ENCODE peak calls at places on chromosomes 2 and 18, in seven cellular contexts. One of them, this sample, is unnamed.

GRCh38 chr18:61900504-61901281 is 7.9 kb upstream of the RNF152 start:
- DNase-seq in Peyer's patch: no peak
- DNase-seq in choroid plexus epithelial cell: no peak
- DNase-seq in cardiac muscle cell: no peak
- DNase-seq in neural crest cell: no peak
- DNase-seq in epithelial cell of esophagus: no peak
- DNase-seq in epithelial cell of proximal tubule: no peak
- DNase-seq in this sample: no peak

GRCh38 chr18:39825485-39825884 is 2129.5 kb upstream of the PIK3C3 start:
- DNase-seq in Peyer's patch: no peak
- DNase-seq in choroid plexus epithelial cell: peak
- DNase-seq in cardiac muscle cell: no peak
- DNase-seq in neural crest cell: no peak
- DNase-seq in epithelial cell of esophagus: peak
- DNase-seq in epithelial cell of proximal tubule: no peak
- DNase-seq in this sample: no peak

GRCh38 chr2:229408356-229408755 is 137.3 kb upstream of the PID1 start:
- DNase-seq in Peyer's patch: peak
- DNase-seq in choroid plexus epithelial cell: peak
- DNase-seq in cardiac muscle cell: peak
- DNase-seq in neural crest cell: no peak
- DNase-seq in epithelial cell of esophagus: peak
- DNase-seq in epithelial cell of proximal tubule: peak
- DNase-seq in this sample: peak

GRCh38 chr2:9736008-9736407 is 105.2 kb upstream of the YWHAQ start:
- DNase-seq in Peyer's patch: no peak
- DNase-seq in choroid plexus epithelial cell: no peak
- DNase-seq in cardiac muscle cell: no peak
- DNase-seq in neural crest cell: no peak
- DNase-seq in epithelial cell of esophagus: no peak
- DNase-seq in epithelial cell of proximal tubule: no peak
- DNase-seq in this sample: peak

GRCh38 chr18:11830585-11830984 is 20.6 kb upstream of the CHMP1B start:
- DNase-seq in Peyer's patch: no peak
- DNase-seq in choroid plexus epithelial cell: no peak
- DNase-seq in cardiac muscle cell: no peak
- DNase-seq in neural crest cell: no peak
- DNase-seq in epithelial cell of esophagus: no peak
- DNase-seq in epithelial cell of proximal tubule: no peak
- DNase-seq in this sample: no peak

GRCh38 chr2:870426-870825 is 80.2 kb upstream of the SNTG2 start:
- DNase-seq in Peyer's patch: no peak
- DNase-seq in choroid plexus epithelial cell: no peak
- DNase-seq in cardiac muscle cell: no peak
- DNase-seq in neural crest cell: no peak
- DNase-seq in epithelial cell of esophagus: no peak
- DNase-seq in epithelial cell of proximal tubule: no peak
- DNase-seq in this sample: no peak

GRCh38 chr2:190407246-190407661 is 901 bp upstream of the MFSD6 start:
- DNase-seq in Peyer's patch: peak
- DNase-seq in choroid plexus epithelial cell: no peak
- DNase-seq in cardiac muscle cell: no peak
- DNase-seq in neural crest cell: no peak
- DNase-seq in epithelial cell of esophagus: no peak
- DNase-seq in epithelial cell of proximal tubule: no peak
- DNase-seq in this sample: no peak

GRCh38 chr2:71816815-71817214 is 330.8 kb downstream of the CYP26B1 start:
- DNase-seq in Peyer's patch: no peak
- DNase-seq in choroid plexus epithelial cell: no peak
- DNase-seq in cardiac muscle cell: peak
- DNase-seq in neural crest cell: no peak
- DNase-seq in epithelial cell of esophagus: no peak
- DNase-seq in epithelial cell of proximal tubule: no peak
- DNase-seq in this sample: no peak

GRCh38 chr2:206160124-206160806 is 570 bp downstream of the EEF1B2 start:
- DNase-seq in Peyer's patch: no peak
- DNase-seq in choroid plexus epithelial cell: peak
- DNase-seq in cardiac muscle cell: peak
- DNase-seq in neural crest cell: no peak
- DNase-seq in epithelial cell of esophagus: peak
- DNase-seq in epithelial cell of proximal tubule: no peak
- DNase-seq in this sample: no peak

GRCh38 chr2:58515827-58516574 is 274.9 kb upstream of the FANCL start:
- DNase-seq in Peyer's patch: no peak
- DNase-seq in choroid plexus epithelial cell: no peak
- DNase-seq in cardiac muscle cell: no peak
- DNase-seq in neural crest cell: no peak
- DNase-seq in epithelial cell of esophagus: peak
- DNase-seq in epithelial cell of proximal tubule: no peak
- DNase-seq in this sample: no peak

GRCh38 chr2:31270871-31271270 is 36.9 kb downstream of the EHD3 start:
- DNase-seq in Peyer's patch: no peak
- DNase-seq in choroid plexus epithelial cell: no peak
- DNase-seq in cardiac muscle cell: no peak
- DNase-seq in neural crest cell: no peak
- DNase-seq in epithelial cell of esophagus: no peak
- DNase-seq in epithelial cell of proximal tubule: no peak
- DNase-seq in this sample: no peak

GRCh38 chr18:9898792-9899549 is 13.2 kb downstream of the TXNDC2 start:
- DNase-seq in Peyer's patch: no peak
- DNase-seq in choroid plexus epithelial cell: peak
- DNase-seq in cardiac muscle cell: peak
- DNase-seq in neural crest cell: no peak
- DNase-seq in epithelial cell of esophagus: no peak
- DNase-seq in epithelial cell of proximal tubule: peak
- DNase-seq in this sample: no peak

GRCh38 chr18:55863876-55864275 is 275.9 kb upstream of the TCF4 start:
- DNase-seq in Peyer's patch: no peak
- DNase-seq in choroid plexus epithelial cell: no peak
- DNase-seq in cardiac muscle cell: peak
- DNase-seq in neural crest cell: no peak
- DNase-seq in epithelial cell of esophagus: no peak
- DNase-seq in epithelial cell of proximal tubule: no peak
- DNase-seq in this sample: no peak

GRCh38 chr18:9516437-9517064 is 41.2 kb downstream of the RALBP1 start:
- DNase-seq in Peyer's patch: no peak
- DNase-seq in choroid plexus epithelial cell: peak
- DNase-seq in cardiac muscle cell: peak
- DNase-seq in neural crest cell: no peak
- DNase-seq in epithelial cell of esophagus: peak
- DNase-seq in epithelial cell of proximal tubule: no peak
- DNase-seq in this sample: no peak

GRCh38 chr2:85811173-85811849 is 57.5 kb downstream of the ATOH8 start:
- DNase-seq in Peyer's patch: no peak
- DNase-seq in choroid plexus epithelial cell: peak
- DNase-seq in cardiac muscle cell: peak
- DNase-seq in neural crest cell: no peak
- DNase-seq in epithelial cell of esophagus: peak
- DNase-seq in epithelial cell of proximal tubule: no peak
- DNase-seq in this sample: no peak

GRCh38 chr2:3814846-3815245 is 111.5 kb downstream of the DCDC2C start:
- DNase-seq in Peyer's patch: no peak
- DNase-seq in choroid plexus epithelial cell: no peak
- DNase-seq in cardiac muscle cell: no peak
- DNase-seq in neural crest cell: no peak
- DNase-seq in epithelial cell of esophagus: no peak
- DNase-seq in epithelial cell of proximal tubule: no peak
- DNase-seq in this sample: no peak

GRCh38 chr2:47313141-47313691 is 89.7 kb upstream of the MSH2 start:
- DNase-seq in Peyer's patch: peak
- DNase-seq in choroid plexus epithelial cell: peak
- DNase-seq in cardiac muscle cell: peak
- DNase-seq in neural crest cell: no peak
- DNase-seq in epithelial cell of esophagus: peak
- DNase-seq in epithelial cell of proximal tubule: no peak
- DNase-seq in this sample: peak

GRCh38 chr18:36711813-36712444 is 116.9 kb downstream of the TPGS2 start:
- DNase-seq in Peyer's patch: peak
- DNase-seq in choroid plexus epithelial cell: peak
- DNase-seq in cardiac muscle cell: peak
- DNase-seq in neural crest cell: no peak
- DNase-seq in epithelial cell of esophagus: peak
- DNase-seq in epithelial cell of proximal tubule: peak
- DNase-seq in this sample: peak

DNA sequence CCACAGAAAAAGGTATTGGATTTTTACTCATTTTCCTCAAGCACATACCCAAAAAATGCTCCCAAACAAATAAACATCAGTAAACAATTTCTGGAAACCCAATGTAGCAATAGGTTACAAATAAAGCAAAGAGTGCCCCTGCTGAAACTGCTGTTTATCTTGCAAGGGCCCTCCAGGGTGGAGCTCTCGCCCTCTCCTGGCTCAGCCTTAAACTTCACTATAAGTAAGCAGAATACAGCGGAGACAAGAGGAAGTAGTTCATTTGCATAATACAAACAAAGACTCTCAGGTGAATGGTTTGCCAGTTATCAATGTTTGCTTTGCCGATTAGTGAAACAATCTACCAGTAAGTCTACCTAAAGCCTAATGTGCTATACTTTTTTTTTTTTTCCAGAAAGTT is 437.6 kb downstream of the DLGAP1 start:
- DNase-seq in Peyer's patch: no peak
- DNase-seq in choroid plexus epithelial cell: peak
- DNase-seq in cardiac muscle cell: no peak
- DNase-seq in neural crest cell: no peak
- DNase-seq in epithelial cell of esophagus: peak
- DNase-seq in epithelial cell of proximal tubule: no peak
- DNase-seq in this sample: no peak
- TF ChIP-seq CTCF in Peyer's patch: no peak
- TF ChIP-seq CTCF in choroid plexus epithelial cell: no peak
- TF ChIP-seq CTCF in cardiac muscle cell: no peak
- TF ChIP-seq CTCF in neural crest cell: peak
- TF ChIP-seq CTCF in epithelial cell of esophagus: peak
- TF ChIP-seq CTCF in epithelial cell of proximal tubule: peak
- TF ChIP-seq CTCF in this sample: peak

GRCh38 chr2:185738679-185739472 is at the start of gene FSIP2:
- DNase-seq in Peyer's patch: peak
- DNase-seq in choroid plexus epithelial cell: peak
- DNase-seq in cardiac muscle cell: peak
- DNase-seq in neural crest cell: peak
- DNase-seq in epithelial cell of esophagus: peak
- DNase-seq in epithelial cell of proximal tubule: no peak
- DNase-seq in this sample: peak
- TF ChIP-seq CTCF in Peyer's patch: peak
- TF ChIP-seq CTCF in choroid plexus epithelial cell: peak
- TF ChIP-seq CTCF in cardiac muscle cell: peak
- TF ChIP-seq CTCF in neural crest cell: peak
- TF ChIP-seq CTCF in epithelial cell of esophagus: peak
- TF ChIP-seq CTCF in epithelial cell of proximal tubule: peak
- TF ChIP-seq CTCF in this sample: peak

GRCh38 chr2:219158025-219158424 is 2.6 kb downstream of the NHEJ1 start:
- DNase-seq in Peyer's patch: peak
- DNase-seq in choroid plexus epithelial cell: no peak
- DNase-seq in cardiac muscle cell: no peak
- DNase-seq in neural crest cell: no peak
- DNase-seq in epithelial cell of esophagus: no peak
- DNase-seq in epithelial cell of proximal tubule: no peak
- DNase-seq in this sample: no peak

GRCh38 chr2:219158586-219158985 is 2.0 kb downstream of the NHEJ1 start:
- DNase-seq in Peyer's patch: no peak
- DNase-seq in choroid plexus epithelial cell: no peak
- DNase-seq in cardiac muscle cell: no peak
- DNase-seq in neural crest cell: no peak
- DNase-seq in epithelial cell of esophagus: no peak
- DNase-seq in epithelial cell of proximal tubule: no peak
- DNase-seq in this sample: no peak

GRCh38 chr2:219161097-219161496 is 482 bp upstream of the NHEJ1 start:
- DNase-seq in Peyer's patch: no peak
- DNase-seq in choroid plexus epithelial cell: no peak
- DNase-seq in cardiac muscle cell: no peak
- DNase-seq in neural crest cell: no peak
- DNase-seq in epithelial cell of esophagus: no peak
- DNase-seq in epithelial cell of proximal tubule: no peak
- DNase-seq in this sample: no peak

GRCh38 chr2:219159771-219160185 is 837 bp downstream of the NHEJ1 start:
- DNase-seq in Peyer's patch: no peak
- DNase-seq in choroid plexus epithelial cell: no peak
- DNase-seq in cardiac muscle cell: no peak
- DNase-seq in neural crest cell: no peak
- DNase-seq in epithelial cell of esophagus: no peak
- DNase-seq in epithelial cell of proximal tubule: no peak
- DNase-seq in this sample: no peak

DNA sequence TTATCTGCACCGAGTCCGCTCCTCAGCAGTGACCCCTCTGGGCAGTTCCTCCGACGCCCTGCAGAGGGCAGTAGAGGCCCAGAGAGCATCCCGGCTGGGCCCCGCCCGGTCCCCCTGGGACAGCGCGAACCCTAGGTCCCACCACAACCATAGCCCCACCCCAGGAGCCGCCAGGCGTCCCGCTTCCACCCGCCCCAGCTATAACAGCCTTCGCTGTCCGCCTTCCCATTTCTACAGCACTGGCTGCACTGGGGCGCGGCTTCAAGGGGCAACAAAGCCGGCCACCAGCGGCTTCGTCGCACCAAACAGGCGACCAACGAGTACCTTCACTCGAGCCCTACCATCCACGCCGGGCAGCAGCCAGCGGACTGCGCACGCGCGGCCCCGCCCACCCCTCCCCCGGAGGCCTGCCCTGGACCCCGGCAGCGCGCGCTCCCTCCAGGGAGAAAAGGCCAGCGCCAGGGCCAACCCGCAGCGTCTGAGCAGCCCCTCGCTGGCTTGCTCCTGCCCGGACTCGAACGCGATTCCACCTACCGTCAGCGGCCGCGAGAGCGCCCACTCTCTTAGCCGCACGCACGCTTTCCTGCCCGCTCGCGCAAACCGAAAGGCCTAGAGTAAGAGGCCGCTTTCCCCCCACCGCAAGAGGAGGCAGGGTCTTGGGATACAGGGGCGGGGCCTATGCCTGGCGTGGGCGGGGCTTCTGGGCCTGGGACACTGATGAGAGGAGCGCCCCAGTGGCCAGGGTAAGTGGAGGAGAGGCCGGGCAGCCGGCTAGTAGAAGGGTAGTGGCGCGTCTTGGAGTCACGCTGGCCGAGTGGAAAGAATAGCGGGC is at the start of gene NHEJ1:
- DNase-seq in Peyer's patch: peak
- DNase-seq in choroid plexus epithelial cell: peak
- DNase-seq in cardiac muscle cell: peak
- DNase-seq in neural crest cell: peak
- DNase-seq in epithelial cell of esophagus: peak
- DNase-seq in epithelial cell of proximal tubule: no peak
- DNase-seq in this sample: peak
- TF ChIP-seq CTCF in Peyer's patch: peak
- TF ChIP-seq CTCF in choroid plexus epithelial cell: peak
- TF ChIP-seq CTCF in cardiac muscle cell: peak
- TF ChIP-seq CTCF in neural crest cell: peak
- TF ChIP-seq CTCF in epithelial cell of esophagus: peak
- TF ChIP-seq CTCF in epithelial cell of proximal tubule: peak
- TF ChIP-seq CTCF in this sample: peak

GRCh38 chr18:43420950-43421349 is 143.7 kb upstream of the SYT4 start:
- DNase-seq in Peyer's patch: no peak
- DNase-seq in choroid plexus epithelial cell: no peak
- DNase-seq in cardiac muscle cell: no peak
- DNase-seq in neural crest cell: no peak
- DNase-seq in epithelial cell of esophagus: no peak
- DNase-seq in epithelial cell of proximal tubule: no peak
- DNase-seq in this sample: no peak
- TF ChIP-seq CTCF in Peyer's patch: no peak
- TF ChIP-seq CTCF in choroid plexus epithelial cell: peak
- TF ChIP-seq CTCF in cardiac muscle cell: no peak
- TF ChIP-seq CTCF in neural crest cell: peak
- TF ChIP-seq CTCF in epithelial cell of esophagus: no peak
- TF ChIP-seq CTCF in epithelial cell of proximal tubule: peak
- TF ChIP-seq CTCF in this sample: no peak